ENCODE peak calls at places on chromosomes 5 and 9, in ten cellular contexts. S is GM04504; C is aorta; D is spleen; Y is foreskin melanocyte; N is astrocyte of the spinal cord; Q is stimulated activated CD4-positive, alpha-beta T cell treated with anti-CD3 and anti-CD28 coated beads, Interleukin-4, amount 100 ng/mL, for 24 hours; A is NCI-H1436; O is endothelial cell; E is HuH-7.5. V is an unnamed sample.

GRCh38 chr5:1217596-1218206 is 7.5 kb upstream of the SLC6A18 start:
- DNase-seq in S (no peak), C (no peak), D (no peak), Y (no peak), N (no peak), Q (no peak), A (no peak), O (no peak), E (no peak), V (no peak)

GRCh38 chr9:121105531-121105930 is 30.8 kb downstream of the CNTRL start:
- DNase-seq in S (no peak), C (no peak), D (no peak), Y (no peak), N (no peak), Q (no peak), A (no peak), O (no peak), E (no peak), V (no peak)

GRCh38 chr9:90878562-90878961 is 76.9 kb downstream of the SYK start:
- DNase-seq in S (no peak), C (no peak), D (no peak), Y (no peak), N (no peak), Q (no peak), A (no peak), O (no peak), E (no peak), V (peak; percentile 56)

GRCh38 chr5:9337908-9338307 is 208.0 kb downstream of the SEMA5A start:
- DNase-seq in S (peak; percentile 77), C (no peak), D (no peak), Y (peak; percentile 84), N (peak; percentile 83), Q (no peak), A (no peak), O (no peak), E (no peak), V (no peak)

GRCh38 chr5:93607367-93608258 is 24.6 kb downstream of the NR2F1 start:
- DNase-seq in S (no peak), C (no peak), D (no peak), Y (no peak), N (peak; percentile 89), Q (peak; percentile 30), A (peak; percentile 44), O (no peak), E (no peak), V (peak; percentile 48)

GRCh38 chr9:76717176-76717575 is 47.1 kb upstream of the PCA3 start:
- DNase-seq in S (no peak), C (no peak), D (no peak), Y (no peak), N (no peak), Q (no peak), A (peak; percentile 38), O (no peak), E (no peak), V (no peak)

GRCh38 chr5:17346811-17347210 is 129.4 kb downstream of the BASP1 start:
- DNase-seq in S (no peak), C (no peak), D (no peak), Y (no peak), N (no peak), Q (no peak), A (no peak), O (no peak), E (no peak), V (no peak)

GRCh38 chr9:1285526-1285925 is 235.4 kb downstream of the DMRT2 start:
- DNase-seq in S (no peak), C (no peak), D (no peak), Y (no peak), N (no peak), Q (no peak), A (no peak), O (no peak), E (no peak), V (no peak)

GRCh38 chr5:40441733-40442132 is 238.0 kb upstream of the PTGER4 start:
- DNase-seq in S (no peak), C (no peak), D (no peak), Y (no peak), N (no peak), Q (peak; percentile 70), A (no peak), O (no peak), E (peak; percentile 24), V (peak; percentile 34)

GRCh38 chr5:38316544-38317224 is 58.3 kb downstream of the EGFLAM start:
- DNase-seq in S (peak; percentile 48), C (no peak), D (no peak), Y (peak; percentile 2), N (peak; percentile 37), Q (no peak), A (no peak), O (no peak), E (no peak), V (no peak)

GRCh38 chr9:8074645-8075044 is 275.1 kb upstream of the DMAC1 start:
- DNase-seq in S (no peak), C (no peak), D (no peak), Y (no peak), N (no peak), Q (no peak), A (no peak), O (no peak), E (no peak), V (no peak)

GRCh38 chr5:60852940-60853339 is 8.9 kb upstream of the ELOVL7 start:
- DNase-seq in S (no peak), C (no peak), D (no peak), Y (no peak), N (no peak), Q (no peak), A (no peak), O (no peak), E (no peak), V (no peak)

GRCh38 chr9:127005770-127006314 is 91.3 kb downstream of the RALGPS1 start:
- DNase-seq in S (no peak), C (no peak), D (no peak), Y (no peak), N (no peak), Q (no peak), A (no peak), O (no peak), E (no peak), V (no peak)

GRCh38 chr5:1341863-1342262 is 3.0 kb downstream of the CLPTM1L start:
- DNase-seq in S (no peak), C (peak; percentile 26), D (peak; percentile 74), Y (no peak), N (no peak), Q (no peak), A (no peak), O (no peak), E (no peak), V (no peak)

GRCh38 chr5:142432369-142432863 is 107.6 kb upstream of the SPRY4 start:
- DNase-seq in S (no peak), C (no peak), D (peak; percentile 85), Y (no peak), N (no peak), Q (peak; percentile 29), A (peak; percentile 58), O (no peak), E (no peak), V (no peak)

GRCh38 chr5:178078197-178078995 is 34.9 kb upstream of the N4BP3 start:
- DNase-seq in S (peak; percentile 71), C (no peak), D (no peak), Y (peak; percentile 50), N (peak; percentile 21), Q (no peak), A (no peak), O (no peak), E (no peak), V (no peak)

GRCh38 chr9:85292261-85292660 is 449.5 kb downstream of the AGTPBP1 start:
- DNase-seq in S (no peak), C (no peak), D (no peak), Y (no peak), N (no peak), Q (no peak), A (no peak), O (no peak), E (no peak), V (no peak)

GRCh38 chr5:137836301-137836700 is 31.4 kb upstream of the MYOT start:
- DNase-seq in S (no peak), C (no peak), D (no peak), Y (no peak), N (no peak), Q (no peak), A (no peak), O (no peak), E (no peak), V (no peak)

GRCh38 chr5:94355817-94356216 is 262.6 kb downstream of the KIAA0825 start:
- DNase-seq in S (no peak), C (no peak), D (no peak), Y (no peak), N (no peak), Q (no peak), A (no peak), O (no peak), E (no peak), V (no peak)

GRCh38 chr9:96660693-96661248 is 5.7 kb upstream of the PRXL2C start:
- DNase-seq in S (no peak), C (no peak), D (no peak), Y (no peak), N (no peak), Q (no peak), A (no peak), O (no peak), E (no peak), V (no peak)

GRCh38 chr5:133393776-133394476 is 218.4 kb downstream of the FSTL4 start:
- DNase-seq in S (no peak), C (no peak), D (no peak), Y (no peak), N (no peak), Q (no peak), A (no peak), O (no peak), E (no peak), V (no peak)